ENCODE peak calls at places on chromosomes 11 and 22, in seven cellular contexts. One of them, this sample, is unnamed.

GRCh38 chr11:8638300-8638699 is 44.2 kb downstream of the TRIM66 start:
- DNase-seq in astrocyte of the hippocampus: no peak
- DNase-seq in DMS153: no peak
- DNase-seq in HT1080: peak; percentile 67
- DNase-seq in NCI-H2171: no peak
- DNase-seq in NCI-H1092: no peak
- DNase-seq in NCI-H446 treated with DMSO at 0.1 percent for 48 hours: no peak
- DNase-seq in this sample: no peak

GRCh38 chr22:42990131-42990838 is 24.7 kb downstream of the PACSIN2 start:
- DNase-seq in astrocyte of the hippocampus: peak; percentile 87
- DNase-seq in DMS153: no peak
- DNase-seq in HT1080: peak; percentile 88
- DNase-seq in NCI-H2171: no peak
- DNase-seq in NCI-H1092: no peak
- DNase-seq in NCI-H446 treated with DMSO at 0.1 percent for 48 hours: no peak
- DNase-seq in this sample: no peak

GRCh38 chr11:118530683-118531596 is at the start of gene TMEM25:
- DNase-seq in astrocyte of the hippocampus: peak; percentile 85
- DNase-seq in DMS153: peak; percentile 21
- DNase-seq in HT1080: peak; percentile 44
- DNase-seq in NCI-H2171: peak; percentile 47
- DNase-seq in NCI-H1092: peak; percentile 80
- DNase-seq in NCI-H446 treated with DMSO at 0.1 percent for 48 hours: peak; percentile 34
- DNase-seq in this sample: peak; percentile 58

GRCh38 chr22:24175160-24175808 is 6.0 kb upstream of the SUSD2 start:
- DNase-seq in astrocyte of the hippocampus: peak; percentile 89
- DNase-seq in DMS153: no peak
- DNase-seq in HT1080: peak; percentile 65
- DNase-seq in NCI-H2171: no peak
- DNase-seq in NCI-H1092: peak; percentile 62
- DNase-seq in NCI-H446 treated with DMSO at 0.1 percent for 48 hours: no peak
- DNase-seq in this sample: peak; percentile 73

GRCh38 chr11:69791266-69791665 is 16.1 kb upstream of the FGF4 start:
- DNase-seq in astrocyte of the hippocampus: peak; percentile 60
- DNase-seq in DMS153: no peak
- DNase-seq in HT1080: peak; percentile 24
- DNase-seq in NCI-H2171: no peak
- DNase-seq in NCI-H1092: no peak
- DNase-seq in NCI-H446 treated with DMSO at 0.1 percent for 48 hours: no peak
- DNase-seq in this sample: no peak

GRCh38 chr11:3989251-3989650 is 105.3 kb upstream of the RRM1 start:
- DNase-seq in astrocyte of the hippocampus: peak; percentile 50
- DNase-seq in DMS153: no peak
- DNase-seq in HT1080: no peak
- DNase-seq in NCI-H2171: no peak
- DNase-seq in NCI-H1092: no peak
- DNase-seq in NCI-H446 treated with DMSO at 0.1 percent for 48 hours: no peak
- DNase-seq in this sample: no peak

GRCh38 chr11:80083561-80083960 is 642.7 kb upstream of the TENM4 start:
- DNase-seq in astrocyte of the hippocampus: no peak
- DNase-seq in DMS153: no peak
- DNase-seq in HT1080: peak; percentile 41
- DNase-seq in NCI-H2171: no peak
- DNase-seq in NCI-H1092: no peak
- DNase-seq in NCI-H446 treated with DMSO at 0.1 percent for 48 hours: no peak
- DNase-seq in this sample: no peak

GRCh38 chr11:115201121-115201792 is 303.0 kb downstream of the CADM1 start:
- DNase-seq in astrocyte of the hippocampus: peak; percentile 84
- DNase-seq in DMS153: no peak
- DNase-seq in HT1080: peak; percentile 59
- DNase-seq in NCI-H2171: no peak
- DNase-seq in NCI-H1092: no peak
- DNase-seq in NCI-H446 treated with DMSO at 0.1 percent for 48 hours: no peak
- DNase-seq in this sample: no peak

GRCh38 chr11:12182650-12183511 is 72.5 kb downstream of the MICAL2 start:
- DNase-seq in astrocyte of the hippocampus: peak; percentile 97
- DNase-seq in DMS153: peak; percentile 51
- DNase-seq in HT1080: peak; percentile 100
- DNase-seq in NCI-H2171: no peak
- DNase-seq in NCI-H1092: no peak
- DNase-seq in NCI-H446 treated with DMSO at 0.1 percent for 48 hours: no peak
- DNase-seq in this sample: no peak